ENCODE peak calls at places on chromosomes 16 and 17, in four cellular contexts. T, B, G and O are unnamed samples.

GRCh38 chr17:40366076-40366860 is 1.7 kb upstream of the GJD3 start:
- DNase-seq in T (no peak), B (no peak), G (no peak), O (no peak)

GRCh38 chr17:69913241-69914015 is 161.6 kb upstream of the KCNJ16 start:
- DNase-seq in T (no peak), B (no peak), G (no peak), O (no peak)

GRCh38 chr17:34998205-34998604 is 17.9 kb downstream of the LIG3 start:
- DNase-seq in T (peak), B (peak), G (peak), O (peak)

GRCh38 chr17:55265434-55266021 is 768 bp downstream of the HLF start:
- DNase-seq in T (no peak), B (no peak), G (no peak), O (no peak)

GRCh38 chr16:87423429-87423828 is 31.3 kb downstream of the MAP1LC3B start:
- DNase-seq in T (no peak), B (no peak), G (no peak), O (no peak)

GRCh38 chr17:65495255-65496060 is 66.0 kb downstream of the AXIN2 start:
- DNase-seq in T (no peak), B (no peak), G (no peak), O (no peak)

GRCh38 chr17:79667746-79668145 is 56.9 kb upstream of the RBFOX3 start:
- DNase-seq in T (no peak), B (no peak), G (no peak), O (no peak)

GRCh38 chr16:83458612-83459011 is 349.2 kb upstream of the HSBP1 start:
- DNase-seq in T (no peak), B (no peak), G (peak), O (no peak)

GRCh38 chr17:62706598-62707424 is 79.3 kb downstream of the MRC2 start:
- DNase-seq in T (no peak), B (no peak), G (no peak), O (no peak)

GRCh38 chr16:81708459-81709368 is 70.4 kb upstream of the PLCG2 start:
- DNase-seq in T (no peak), B (no peak), G (no peak), O (no peak)

GRCh38 chr16:70696952-70697600 is 11.2 kb upstream of the MTSS2 start:
- DNase-seq in T (no peak), B (peak), G (no peak), O (no peak)

GRCh38 chr16:86073763-86074493 is 175.0 kb downstream of the IRF8 start:
- DNase-seq in T (no peak), B (no peak), G (no peak), O (no peak)

GRCh38 chr16:55323637-55324490 is at the start of gene IRX6:
- DNase-seq in T (peak), B (no peak), G (no peak), O (no peak)

GRCh38 chr17:35148144-35148543 is 527 bp downstream of the UNC45B start:
- DNase-seq in T (no peak), B (no peak), G (no peak), O (no peak)

GRCh38 chr17:2222901-2223616 is 80.5 kb downstream of the SMG6 start:
- DNase-seq in T (no peak), B (no peak), G (peak), O (no peak)

GRCh38 chr16:11497851-11498289 is 88.8 kb downstream of the LITAF start:
- DNase-seq in T (no peak), B (peak), G (no peak), O (no peak)

GRCh38 chr17:8900626-8901585 is 33.4 kb upstream of the PIK3R6 start:
- DNase-seq in T (no peak), B (no peak), G (peak), O (no peak)

GRCh38 chr17:59346876-59347407 is 15.5 kb downstream of the YPEL2 start:
- DNase-seq in T (no peak), B (no peak), G (no peak), O (no peak)

GRCh38 chr17:511001-511690 is 158.5 kb upstream of the RPH3AL start:
- DNase-seq in T (no peak), B (no peak), G (no peak), O (no peak)

GRCh38 chr17:44788139-44788538 is 29.4 kb downstream of the ADAM11 start:
- DNase-seq in T (no peak), B (no peak), G (no peak), O (no peak)
- TF ChIP-seq SPI1 in T (no peak), B (no peak), G (no peak), O (no peak)

GRCh38 chr16:80100186-80100585 is 440.6 kb upstream of the DYNLRB2 start:
- DNase-seq in T (no peak), B (no peak), G (no peak), O (no peak)
- TF ChIP-seq SPI1 in T (no peak), B (no peak), G (no peak), O (no peak)

GRCh38 chr16:28192811-28193529 is 18.8 kb downstream of the XPO6 start:
- DNase-seq in T (no peak), B (peak), G (no peak), O (peak)
- TF ChIP-seq SPI1 in T (peak), B (peak), G (peak), O (peak)

DNA sequence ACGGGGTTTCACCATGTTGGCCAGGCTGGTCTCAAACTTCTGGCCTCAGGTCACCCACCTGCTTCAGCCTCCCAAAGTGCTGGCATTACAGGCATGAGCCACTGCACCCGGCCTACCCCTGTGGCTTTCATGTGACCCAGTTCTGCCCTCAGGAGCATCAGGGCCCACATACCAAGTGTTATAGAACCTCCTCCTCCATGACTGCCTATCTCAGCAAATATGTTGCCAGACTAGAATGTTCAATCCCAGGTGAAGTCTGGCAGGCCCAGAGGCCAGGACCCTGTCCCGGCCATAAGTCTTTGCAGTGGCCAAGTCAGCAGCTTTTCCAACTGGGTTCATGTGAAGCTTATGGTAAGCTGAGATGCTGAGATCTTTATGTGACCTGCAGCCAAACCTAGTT is 9.8 kb upstream of the SMPD3 start:
- DNase-seq in T (no peak), B (no peak), G (no peak), O (no peak)
- TF ChIP-seq SPI1 in T (no peak), B (no peak), G (no peak), O (no peak)

GRCh38 chr17:7579839-7580630 is 597 bp downstream of the CD68 start:
- DNase-seq in T (no peak), B (no peak), G (no peak), O (no peak)
- TF ChIP-seq SPI1 in T (no peak), B (no peak), G (no peak), O (no peak)